ENCODE peak calls at places on chromosomes 1 and 21, in seven cellular contexts. S is left colon; A is memory B cell; D is NCI-H2107; W is AG04450; K is naive B cell; G is stimulated activated CD4-positive, alpha-beta T cell treated with anti-CD3 and anti-CD28 coated beads, Interleukin-1b, Interleukin-23, amount 100 ng/mL, for 24 hours. F is an unnamed sample.

GRCh38 chr1:167489581-167490340 is 28.6 kb downstream of the CD247 start:
- DNase-seq in D (peak; percentile 46), S (no peak), W (no peak), A (no peak), G (no peak), K (no peak), F (no peak)

GRCh38 chr1:231160851-231161710 is 777 bp upstream of the TRIM67 start:
- DNase-seq in A (no peak), D (no peak), K (no peak), G (no peak), S (no peak), W (no peak), F (no peak)

GRCh38 chr1:211677659-211678058 is 2.2 kb upstream of the NEK2 start:
- DNase-seq in A (no peak), S (no peak), W (no peak), D (no peak), G (no peak), K (no peak), F (no peak)

GRCh38 chr1:225378880-225379279 is 49.0 kb downstream of the LBR start:
- DNase-seq in A (no peak), G (no peak), K (no peak), W (peak; percentile 37), S (no peak), D (peak; percentile 56), F (peak; percentile 33)

GRCh38 chr21:42547001-42547905 is 33.6 kb downstream of the SLC37A1 start:
- DNase-seq in S (no peak), D (no peak), K (no peak), A (no peak), W (no peak), G (no peak), F (no peak)

GRCh38 chr21:42352433-42353095 is 1.8 kb upstream of the TFF2 start:
- DNase-seq in S (no peak), A (no peak), K (no peak), W (no peak), G (no peak), D (no peak), F (no peak)

GRCh38 chr1:111743679-111744101 is 4.5 kb upstream of the INKA2 start:
- DNase-seq in D (no peak), K (no peak), S (no peak), W (no peak), A (no peak), G (no peak), F (peak; percentile 30)

GRCh38 chr1:108639899-108640560 is 20.9 kb downstream of the HENMT1 start:
- DNase-seq in W (no peak), D (no peak), G (no peak), S (no peak), K (no peak), A (no peak), F (no peak)

GRCh38 chr1:25033030-25033827 is 103.2 kb upstream of the RUNX3 start:
- DNase-seq in K (no peak), W (no peak), G (no peak), A (no peak), S (no peak), D (no peak), F (no peak)

GRCh38 chr21:17540530-17540929 is 27.7 kb downstream of the CXADR start:
- DNase-seq in W (no peak), S (no peak), K (no peak), A (no peak), D (no peak), G (no peak), F (no peak)

GRCh38 chr1:203867816-203868215 is 6.4 kb downstream of the SNRPE start:
- DNase-seq in S (no peak), K (no peak), G (no peak), A (no peak), D (no peak), W (no peak), F (peak; percentile 34)

GRCh38 chr1:37131281-37131680 is 97.0 kb upstream of the GRIK3 start:
- DNase-seq in K (no peak), A (no peak), D (no peak), G (no peak), S (no peak), W (no peak), F (no peak)

GRCh38 chr1:23548704-23549143 is 10.6 kb downstream of the ID3 start:
- DNase-seq in A (no peak), K (no peak), D (no peak), G (no peak), W (no peak), S (no peak), F (peak; percentile 50)

GRCh38 chr1:245235156-245235555 is 80.4 kb downstream of the KIF26B start:
- DNase-seq in D (no peak), W (no peak), A (no peak), S (no peak), K (no peak), G (no peak), F (peak; percentile 76)

GRCh38 chr1:15848143-15848928 is 829 bp downstream of the SPEN start:
- DNase-seq in G (no peak), K (peak; percentile 61), D (no peak), S (peak; percentile 65), W (no peak), A (peak; percentile 72), F (peak; percentile 33)

GRCh38 chr1:184083016-184083415 is 31.5 kb downstream of the TSEN15 start:
- DNase-seq in W (no peak), D (no peak), K (no peak), S (no peak), A (no peak), G (no peak), F (no peak)

GRCh38 chr1:206498685-206499084 is 8.6 kb upstream of the RASSF5 start:
- DNase-seq in D (no peak), W (no peak), G (no peak), K (no peak), S (no peak), A (no peak), F (no peak)

GRCh38 chr21:38905328-38905727 is 99.6 kb downstream of the ETS2 start:
- DNase-seq in A (no peak), K (no peak), G (no peak), S (no peak), D (no peak), W (no peak), F (no peak)

F was measured in fibroblast of the aortic adventitia.